ENCODE peak calls at places on chromosome 22, in nine cellular contexts. X is ovary, Q is heart left ventricle, O is transverse colon, W is GM12878, T is Peyer's patch, L is lower leg skin, H is right lobe of liver, A is body of pancreas. J is an unnamed sample.

GRCh38 chr22:38032681-38033521 is 24.3 kb upstream of the PICK1 start:
- DNase-seq in O (no peak), T (no peak), H (no peak), A (no peak), X (no peak), L (no peak), Q (no peak), W (no peak), J (no peak)

GRCh38 chr22:28019360-28019759 is 100.3 kb upstream of the PITPNB start:
- DNase-seq in W (no peak), Q (peak), O (peak), T (no peak), L (no peak), X (peak), H (no peak), A (peak), J (peak)

GRCh38 chr22:26593763-26594162 is 3.8 kb upstream of the TPST2 start:
- DNase-seq in A (no peak), H (no peak), W (no peak), X (no peak), Q (no peak), O (no peak), L (no peak), T (no peak), J (no peak)

GRCh38 chr22:27122561-27122960 is 465.2 kb downstream of the MIAT start:
- DNase-seq in X (no peak), A (no peak), H (no peak), L (no peak), W (no peak), Q (no peak), T (no peak), O (no peak), J (no peak)

GRCh38 chr22:47954107-47954506 is 1191.7 kb downstream of the TBC1D22A start:
- DNase-seq in X (no peak), H (no peak), O (no peak), W (no peak), A (no peak), T (no peak), Q (no peak), L (no peak), J (no peak)

GRCh38 chr22:44668190-44668885 is 33.7 kb upstream of the PRR5 start:
- DNase-seq in O (no peak), T (no peak), Q (no peak), X (no peak), L (no peak), H (no peak), A (no peak), W (no peak), J (no peak)

GRCh38 chr22:46795845-46796565 is 33.6 kb downstream of the TBC1D22A start:
- DNase-seq in L (no peak), T (peak), A (no peak), H (no peak), Q (no peak), W (no peak), O (no peak), X (no peak), J (no peak)

GRCh38 chr22:45290410-45290936 is 5.7 kb downstream of the UPK3A start:
- DNase-seq in X (no peak), A (no peak), L (peak), H (no peak), Q (no peak), O (peak), T (no peak), W (no peak), J (no peak)

GRCh38 chr22:47161631-47162030 is 399.2 kb downstream of the TBC1D22A start:
- DNase-seq in X (peak), Q (peak), H (no peak), O (peak), L (no peak), W (no peak), T (no peak), A (peak), J (peak)

GRCh38 chr22:46050451-46050845 is 73.5 kb upstream of the WNT7B start:
- DNase-seq in O (peak), W (no peak), L (no peak), H (no peak), Q (no peak), T (no peak), X (no peak), A (peak), J (peak)

GRCh38 chr22:44758354-44758969 is 6.1 kb downstream of the ARHGAP8 start:
- DNase-seq in A (no peak), H (no peak), T (no peak), O (no peak), W (no peak), Q (no peak), X (no peak), L (no peak), J (no peak)

GRCh38 chr22:44828193-44828592 is 75.8 kb downstream of the ARHGAP8 start:
- DNase-seq in O (no peak), A (no peak), T (no peak), H (no peak), L (no peak), W (no peak), X (no peak), Q (no peak), J (no peak)

GRCh38 chr22:38098410-38099249 is 11.9 kb downstream of the BAIAP2L2 start:
- DNase-seq in O (no peak), W (no peak), X (no peak), L (no peak), H (no peak), Q (no peak), A (no peak), T (no peak), J (no peak)

GRCh38 chr22:44543362-44543761 is 45.3 kb upstream of the RTL6 start:
- DNase-seq in H (no peak), L (no peak), W (no peak), T (no peak), Q (no peak), A (no peak), X (no peak), O (no peak), J (no peak)

GRCh38 chr22:20315337-20316216 is 4.3 kb downstream of the DGCR6L start:
- DNase-seq in Q (no peak), H (peak), T (no peak), W (no peak), L (peak), O (peak), A (no peak), X (no peak), J (peak)

GRCh38 chr22:19291218-19291579 is 320 bp downstream of the CLTCL1 start:
- DNase-seq in T (peak), H (peak), A (peak), W (no peak), L (peak), O (peak), Q (peak), X (no peak), J (peak)

GRCh38 chr22:35638408-35638807 is 9.8 kb upstream of the APOL6 start:
- DNase-seq in L (peak), Q (peak), O (peak), X (peak), T (no peak), H (peak), A (peak), W (no peak), J (peak)

GRCh38 chr22:42770941-42771647 is 50.4 kb upstream of the A4GALT start:
- DNase-seq in X (no peak), H (no peak), Q (no peak), A (no peak), W (no peak), T (no peak), L (no peak), O (no peak), J (peak)

GRCh38 chr22:31490496-31490925 is 869 bp upstream of the EIF4ENIF1 start:
- DNase-seq in W (peak), O (peak), Q (peak), L (peak), H (peak), X (no peak), A (peak), T (peak), J (peak)
- TF ChIP-seq POLR2A in W (peak), O (peak), Q (no peak), L (no peak), H (no peak), X (no peak), A (no peak), T (no peak), J (no peak)

DNA sequence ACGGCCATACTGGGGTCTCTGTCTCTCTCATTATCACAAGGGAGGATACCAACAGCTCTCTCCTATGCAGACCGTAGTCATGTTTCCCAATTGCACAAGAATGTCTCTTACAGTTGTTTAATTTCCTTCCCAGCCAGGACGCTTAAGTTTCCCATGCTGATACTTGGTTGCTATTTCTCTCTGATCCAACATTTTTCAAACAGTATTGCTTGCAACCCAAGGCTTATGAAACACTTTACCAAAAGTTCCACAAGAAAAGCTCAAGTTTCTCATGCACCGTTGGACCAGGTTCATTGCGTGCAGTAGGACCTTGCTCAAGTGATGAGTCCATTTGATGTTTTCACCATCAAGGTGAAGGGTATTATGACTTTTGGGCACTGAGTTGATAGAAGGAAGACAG is 46.6 kb downstream of the GGTLC2 start:
- DNase-seq in T (no peak), A (no peak), L (no peak), Q (no peak), W (no peak), O (no peak), H (no peak), X (no peak), J (no peak)
- H3K4me3 ChIP-seq in T (no peak), A (no peak), L (no peak), Q (no peak), W (no peak), O (no peak), H (no peak), X (no peak), J (no peak)

DNA sequence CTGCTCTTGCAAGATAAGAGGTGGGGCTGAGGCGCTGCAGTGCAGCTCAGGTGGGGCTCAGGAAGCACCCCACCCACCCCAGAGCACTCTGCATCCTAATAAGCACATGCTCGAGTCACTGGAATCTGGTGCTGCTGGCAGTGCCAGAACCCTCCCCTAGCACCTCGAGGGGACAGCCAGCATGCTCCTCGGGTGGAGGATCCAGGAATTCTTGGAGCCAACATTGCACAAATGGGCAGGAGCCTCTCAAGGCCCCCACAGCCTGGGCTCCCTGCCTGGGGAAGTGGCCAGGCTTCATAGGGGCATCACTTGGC is 27.5 kb upstream of the CABP7 start:
- DNase-seq in L (no peak), X (no peak), W (no peak), H (no peak), Q (no peak), O (no peak), T (no peak), A (no peak), J (no peak)
- TF ChIP-seq POLR2A in L (no peak), X (no peak), W (no peak), H (no peak), Q (no peak), O (no peak), T (no peak), A (no peak), J (no peak)

DNA sequence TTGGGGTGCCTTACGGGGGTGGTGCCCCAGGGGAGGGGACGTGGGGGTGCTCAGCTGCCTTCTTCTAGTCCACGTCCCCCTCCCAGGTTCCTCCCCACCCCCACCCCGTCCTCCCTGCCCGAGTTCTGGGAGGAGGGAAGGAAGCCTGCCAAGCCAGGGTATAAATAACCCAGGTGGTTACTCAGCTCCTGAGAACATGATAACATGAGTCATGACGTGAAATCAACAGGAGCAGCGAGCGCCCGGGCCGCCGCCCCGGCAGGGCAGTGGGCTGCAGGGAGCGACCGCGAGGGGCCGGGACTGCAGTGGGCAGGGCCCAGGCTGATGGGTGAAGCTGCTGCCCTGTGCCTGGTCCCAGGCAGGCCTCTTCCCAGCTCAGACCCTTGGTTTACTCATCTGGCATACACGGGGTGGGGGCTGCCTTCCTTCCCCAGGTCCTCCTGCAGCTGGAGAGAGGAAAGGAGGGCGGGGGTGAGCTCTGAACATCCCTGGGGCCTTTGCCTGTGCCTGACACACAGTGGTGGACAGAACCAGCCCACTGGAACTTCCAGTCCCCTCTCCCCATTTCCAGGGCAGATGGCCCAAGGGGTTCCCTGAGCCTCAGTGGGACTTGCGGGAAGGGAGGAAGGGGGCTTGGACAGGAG is 8.8 kb upstream of the PDGFB start:
- DNase-seq in H (peak), T (no peak), X (peak), A (peak), W (no peak), L (no peak), O (peak), Q (peak), J (peak)
- H3K4me3 ChIP-seq in H (no peak), T (no peak), X (no peak), A (no peak), W (no peak), L (no peak), O (no peak), Q (no peak), J (no peak)

GRCh38 chr22:50250555-50251471 is at the start of gene HDAC10:
- DNase-seq in A (peak), T (peak), X (peak), H (peak), O (peak), W (peak), Q (peak), L (peak), J (peak)
- TF ChIP-seq POLR2A in A (peak), T (peak), X (no peak), H (peak), O (peak), W (peak), Q (peak), L (no peak), J (peak)

J was measured in upper lobe of left lung.